ENCODE peak calls at places on chromosomes 16 and 17, in eight cellular contexts. One of them, this sample, is unnamed.

GRCh38 chr16:19710191-19710908 is 7.7 kb downstream of the KNOP1 start:
- DNase-seq in GM10248: no peak
- DNase-seq in MCF 10A: no peak
- DNase-seq in cardiac muscle cell: no peak
- DNase-seq in fibroblast of lung: no peak
- DNase-seq in fibroblast of the aortic adventitia: no peak
- DNase-seq in adrenal gland: no peak
- DNase-seq in Caco-2: no peak
- DNase-seq in this sample: no peak

GRCh38 chr17:82619641-82620040 is 28.6 kb downstream of the WDR45B start:
- DNase-seq in GM10248: no peak
- DNase-seq in MCF 10A: no peak
- DNase-seq in cardiac muscle cell: no peak
- DNase-seq in fibroblast of lung: no peak
- DNase-seq in fibroblast of the aortic adventitia: no peak
- DNase-seq in adrenal gland: no peak
- DNase-seq in Caco-2: no peak
- DNase-seq in this sample: no peak

GRCh38 chr17:61414141-61414935 is 14.7 kb downstream of the TBX2 start:
- DNase-seq in GM10248: no peak
- DNase-seq in MCF 10A: no peak
- DNase-seq in cardiac muscle cell: peak; percentile 48
- DNase-seq in fibroblast of lung: no peak
- DNase-seq in fibroblast of the aortic adventitia: no peak
- DNase-seq in adrenal gland: peak; percentile 37
- DNase-seq in Caco-2: no peak
- DNase-seq in this sample: no peak

GRCh38 chr17:18217412-18218015 is 7.9 kb upstream of the LLGL1 start:
- DNase-seq in GM10248: peak; percentile 90
- DNase-seq in MCF 10A: peak; percentile 72
- DNase-seq in cardiac muscle cell: peak; percentile 69
- DNase-seq in fibroblast of lung: peak; percentile 37
- DNase-seq in fibroblast of the aortic adventitia: peak; percentile 62
- DNase-seq in adrenal gland: peak; percentile 82
- DNase-seq in Caco-2: peak; percentile 80
- DNase-seq in this sample: peak; percentile 91

GRCh38 chr17:64300566-64300965 is 37.5 kb upstream of the TEX2 start:
- DNase-seq in GM10248: no peak
- DNase-seq in MCF 10A: no peak
- DNase-seq in cardiac muscle cell: no peak
- DNase-seq in fibroblast of lung: no peak
- DNase-seq in fibroblast of the aortic adventitia: no peak
- DNase-seq in adrenal gland: no peak
- DNase-seq in Caco-2: no peak
- DNase-seq in this sample: no peak

GRCh38 chr16:3175157-3176153 is 12.5 kb upstream of the OR1F1 start:
- DNase-seq in GM10248: no peak
- DNase-seq in MCF 10A: peak; percentile 59
- DNase-seq in cardiac muscle cell: peak; percentile 40
- DNase-seq in fibroblast of lung: peak; percentile 23
- DNase-seq in fibroblast of the aortic adventitia: no peak
- DNase-seq in adrenal gland: no peak
- DNase-seq in Caco-2: no peak
- DNase-seq in this sample: peak; percentile 45

GRCh38 chr16:29821663-29822115 is 1.4 kb downstream of the MVP start:
- DNase-seq in GM10248: no peak
- DNase-seq in MCF 10A: peak; percentile 78
- DNase-seq in cardiac muscle cell: peak; percentile 83
- DNase-seq in fibroblast of lung: peak; percentile 90
- DNase-seq in fibroblast of the aortic adventitia: peak; percentile 84
- DNase-seq in adrenal gland: peak; percentile 62
- DNase-seq in Caco-2: no peak
- DNase-seq in this sample: no peak

GRCh38 chr16:72443809-72444208 is 271.9 kb upstream of the PMFBP1 start:
- DNase-seq in GM10248: no peak
- DNase-seq in MCF 10A: no peak
- DNase-seq in cardiac muscle cell: no peak
- DNase-seq in fibroblast of lung: peak; percentile 23
- DNase-seq in fibroblast of the aortic adventitia: no peak
- DNase-seq in adrenal gland: no peak
- DNase-seq in Caco-2: no peak
- DNase-seq in this sample: no peak

GRCh38 chr16:75238853-75239371 is 12.5 kb downstream of the BCAR1 start:
- DNase-seq in GM10248: no peak
- DNase-seq in MCF 10A: no peak
- DNase-seq in cardiac muscle cell: no peak
- DNase-seq in fibroblast of lung: no peak
- DNase-seq in fibroblast of the aortic adventitia: peak; percentile 22
- DNase-seq in adrenal gland: peak; percentile 48
- DNase-seq in Caco-2: no peak
- DNase-seq in this sample: no peak

GRCh38 chr16:11309895-11310633 is 28.9 kb upstream of the PRM1 start:
- DNase-seq in GM10248: peak; percentile 55
- DNase-seq in MCF 10A: no peak
- DNase-seq in cardiac muscle cell: no peak
- DNase-seq in fibroblast of lung: no peak
- DNase-seq in fibroblast of the aortic adventitia: no peak
- DNase-seq in adrenal gland: peak; percentile 49
- DNase-seq in Caco-2: no peak
- DNase-seq in this sample: no peak

GRCh38 chr16:79042886-79043285 is 557.7 kb downstream of the MAF start:
- DNase-seq in GM10248: no peak
- DNase-seq in MCF 10A: no peak
- DNase-seq in cardiac muscle cell: no peak
- DNase-seq in fibroblast of lung: no peak
- DNase-seq in fibroblast of the aortic adventitia: no peak
- DNase-seq in adrenal gland: no peak
- DNase-seq in Caco-2: no peak
- DNase-seq in this sample: no peak

GRCh38 chr17:65398036-65398787 is 163.2 kb downstream of the AXIN2 start:
- DNase-seq in GM10248: no peak
- DNase-seq in MCF 10A: no peak
- DNase-seq in cardiac muscle cell: no peak
- DNase-seq in fibroblast of lung: peak; percentile 49
- DNase-seq in fibroblast of the aortic adventitia: peak; percentile 35
- DNase-seq in adrenal gland: no peak
- DNase-seq in Caco-2: no peak
- DNase-seq in this sample: no peak

GRCh38 chr17:70808596-70808995 is 639.3 kb downstream of the KCNJ2 start:
- DNase-seq in GM10248: no peak
- DNase-seq in MCF 10A: peak; percentile 16
- DNase-seq in cardiac muscle cell: no peak
- DNase-seq in fibroblast of lung: no peak
- DNase-seq in fibroblast of the aortic adventitia: no peak
- DNase-seq in adrenal gland: no peak
- DNase-seq in Caco-2: no peak
- DNase-seq in this sample: no peak

GRCh38 chr17:8867361-8867981 is at the start of gene PIK3R6:
- DNase-seq in GM10248: peak; percentile 57
- DNase-seq in MCF 10A: no peak
- DNase-seq in cardiac muscle cell: no peak
- DNase-seq in fibroblast of lung: no peak
- DNase-seq in fibroblast of the aortic adventitia: no peak
- DNase-seq in adrenal gland: no peak
- DNase-seq in Caco-2: no peak
- DNase-seq in this sample: no peak

GRCh38 chr16:75506567-75506966 is 11.3 kb upstream of the CHST6 start:
- DNase-seq in GM10248: no peak
- DNase-seq in MCF 10A: peak; percentile 98
- DNase-seq in cardiac muscle cell: peak; percentile 94
- DNase-seq in fibroblast of lung: peak; percentile 68
- DNase-seq in fibroblast of the aortic adventitia: peak; percentile 92
- DNase-seq in adrenal gland: peak; percentile 61
- DNase-seq in Caco-2: no peak
- DNase-seq in this sample: no peak

GRCh38 chr16:2458887-2459646 is 842 bp upstream of the TEDC2 start:
- DNase-seq in GM10248: no peak
- DNase-seq in MCF 10A: no peak
- DNase-seq in cardiac muscle cell: no peak
- DNase-seq in fibroblast of lung: no peak
- DNase-seq in fibroblast of the aortic adventitia: no peak
- DNase-seq in adrenal gland: no peak
- DNase-seq in Caco-2: no peak
- DNase-seq in this sample: no peak

GRCh38 chr17:77325826-77326581 is 185.2 kb downstream of the SEC14L1 start:
- DNase-seq in GM10248: no peak
- DNase-seq in MCF 10A: no peak
- DNase-seq in cardiac muscle cell: no peak
- DNase-seq in fibroblast of lung: peak; percentile 24
- DNase-seq in fibroblast of the aortic adventitia: peak; percentile 59
- DNase-seq in adrenal gland: no peak
- DNase-seq in Caco-2: no peak
- DNase-seq in this sample: no peak

GRCh38 chr16:68592466-68593337 is 52.4 kb upstream of the CDH3 start:
- DNase-seq in GM10248: no peak
- DNase-seq in MCF 10A: peak; percentile 25
- DNase-seq in cardiac muscle cell: peak; percentile 27
- DNase-seq in fibroblast of lung: no peak
- DNase-seq in fibroblast of the aortic adventitia: no peak
- DNase-seq in adrenal gland: no peak
- DNase-seq in Caco-2: no peak
- DNase-seq in this sample: no peak
- TF ChIP-seq CTCF in GM10248: peak; percentile 9
- TF ChIP-seq CTCF in MCF 10A: peak; percentile 32
- TF ChIP-seq CTCF in cardiac muscle cell: peak; percentile 24
- TF ChIP-seq CTCF in fibroblast of lung: no peak
- TF ChIP-seq CTCF in fibroblast of the aortic adventitia: no peak
- TF ChIP-seq CTCF in adrenal gland: no peak
- TF ChIP-seq CTCF in Caco-2: peak; percentile 11
- TF ChIP-seq CTCF in this sample: peak; percentile 51

GRCh38 chr16:17230932-17231581 is 239.7 kb downstream of the XYLT1 start:
- DNase-seq in GM10248: no peak
- DNase-seq in MCF 10A: no peak
- DNase-seq in cardiac muscle cell: no peak
- DNase-seq in fibroblast of lung: no peak
- DNase-seq in fibroblast of the aortic adventitia: no peak
- DNase-seq in adrenal gland: no peak
- DNase-seq in Caco-2: no peak
- DNase-seq in this sample: no peak
- TF ChIP-seq CTCF in GM10248: no peak
- TF ChIP-seq CTCF in MCF 10A: no peak
- TF ChIP-seq CTCF in cardiac muscle cell: no peak
- TF ChIP-seq CTCF in fibroblast of lung: no peak
- TF ChIP-seq CTCF in fibroblast of the aortic adventitia: no peak
- TF ChIP-seq CTCF in adrenal gland: no peak
- TF ChIP-seq CTCF in Caco-2: no peak
- TF ChIP-seq CTCF in this sample: no peak

GRCh38 chr16:69935278-69935711 is 15.8 kb upstream of the CLEC18A start:
- DNase-seq in GM10248: no peak
- DNase-seq in MCF 10A: no peak
- DNase-seq in cardiac muscle cell: no peak
- DNase-seq in fibroblast of lung: peak; percentile 78
- DNase-seq in fibroblast of the aortic adventitia: no peak
- DNase-seq in adrenal gland: no peak
- DNase-seq in Caco-2: no peak
- DNase-seq in this sample: no peak
- TF ChIP-seq CTCF in GM10248: no peak
- TF ChIP-seq CTCF in MCF 10A: no peak
- TF ChIP-seq CTCF in cardiac muscle cell: no peak
- TF ChIP-seq CTCF in fibroblast of lung: no peak
- TF ChIP-seq CTCF in fibroblast of the aortic adventitia: no peak
- TF ChIP-seq CTCF in adrenal gland: no peak
- TF ChIP-seq CTCF in Caco-2: no peak
- TF ChIP-seq CTCF in this sample: no peak

DNA sequence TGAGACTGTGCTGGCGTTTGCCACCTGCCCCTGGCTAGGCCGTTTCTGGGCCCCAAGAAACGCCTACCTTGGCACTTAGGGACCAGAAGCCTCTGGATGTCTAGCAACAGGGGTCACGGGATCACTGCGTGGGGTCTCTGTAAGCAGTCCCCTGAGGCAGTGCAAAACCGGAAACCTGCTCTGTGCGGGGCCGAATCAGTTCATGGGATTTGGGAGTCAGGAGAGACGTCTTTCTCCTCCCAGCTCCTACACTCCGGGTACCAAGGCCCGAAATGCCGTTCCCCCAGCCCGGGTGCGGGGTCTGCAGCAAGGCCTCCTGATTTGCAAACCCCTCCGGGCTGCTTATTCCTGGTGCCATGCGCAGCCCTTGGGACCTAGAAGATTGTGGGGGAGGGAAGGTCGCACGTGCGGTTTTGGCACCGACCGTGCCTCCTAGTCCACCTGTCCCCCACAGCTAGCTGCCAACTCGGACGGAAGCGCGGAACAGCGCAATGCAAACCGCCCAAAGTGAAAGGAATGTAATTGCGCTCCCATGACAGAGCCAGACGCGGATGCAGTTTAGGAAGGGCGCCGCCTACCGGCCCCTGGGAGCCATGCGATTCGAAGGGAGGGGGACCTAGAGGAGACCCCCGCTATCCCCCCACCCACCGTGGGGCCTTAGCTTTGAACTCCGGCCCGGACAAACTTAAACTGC is 6.5 kb downstream of the IRX5 start:
- DNase-seq in GM10248: no peak
- DNase-seq in MCF 10A: peak; percentile 77
- DNase-seq in cardiac muscle cell: peak; percentile 48
- DNase-seq in fibroblast of lung: peak; percentile 66
- DNase-seq in fibroblast of the aortic adventitia: peak; percentile 58
- DNase-seq in adrenal gland: no peak
- DNase-seq in Caco-2: no peak
- DNase-seq in this sample: peak; percentile 69
- TF ChIP-seq CTCF in GM10248: no peak
- TF ChIP-seq CTCF in MCF 10A: peak; percentile 80
- TF ChIP-seq CTCF in cardiac muscle cell: peak; percentile 76
- TF ChIP-seq CTCF in fibroblast of lung: no peak
- TF ChIP-seq CTCF in fibroblast of the aortic adventitia: peak; percentile 71
- TF ChIP-seq CTCF in adrenal gland: no peak
- TF ChIP-seq CTCF in Caco-2: no peak
- TF ChIP-seq CTCF in this sample: peak; percentile 88